ENCODE peak calls at places on chromosomes 6 and 20, in six cellular contexts. T, H, S, P, M and L are unnamed samples.

GRCh38 chr20:3744806-3745685 is 12.6 kb downstream of the HSPA12B start:
- DNase-seq in T (peak), H (peak), S (peak), P (peak), M (no peak), L (peak)

GRCh38 chr6:20877008-20877937 is 343.0 kb downstream of the CDKAL1 start:
- DNase-seq in T (peak), H (no peak), S (no peak), P (no peak), M (peak), L (peak)

GRCh38 chr6:33651947-33652346 is 30.8 kb downstream of the ITPR3 start:
- DNase-seq in T (no peak), H (no peak), S (no peak), P (no peak), M (no peak), L (no peak)

GRCh38 chr6:56902551-56903464 is 52.1 kb upstream of the BEND6 start:
- DNase-seq in T (peak), H (peak), S (peak), P (no peak), M (no peak), L (peak)

GRCh38 chr6:129239825-129240491 is 357.0 kb downstream of the LAMA2 start:
- DNase-seq in T (no peak), H (no peak), S (no peak), P (no peak), M (no peak), L (no peak)

GRCh38 chr20:663315-664090 is 10.5 kb upstream of the SRXN1 start:
- DNase-seq in T (no peak), H (no peak), S (no peak), P (no peak), M (no peak), L (no peak)

GRCh38 chr20:64153861-64154589 is 10.2 kb upstream of the MYT1 start:
- DNase-seq in T (no peak), H (no peak), S (no peak), P (no peak), M (no peak), L (no peak)

GRCh38 chr6:6730831-6731230 is 142.3 kb downstream of the LY86 start:
- DNase-seq in T (no peak), H (no peak), S (no peak), P (no peak), M (no peak), L (no peak)

GRCh38 chr20:2693996-2694471 is 1.5 kb downstream of the EBF4 start:
- DNase-seq in T (no peak), H (peak), S (peak), P (no peak), M (no peak), L (no peak)

GRCh38 chr6:18307006-18307405 is 42.7 kb upstream of the DEK start:
- DNase-seq in T (no peak), H (no peak), S (no peak), P (no peak), M (no peak), L (no peak)

GRCh38 chr6:24545691-24546090 is 50.9 kb downstream of the ALDH5A1 start:
- DNase-seq in T (no peak), H (no peak), S (no peak), P (no peak), M (no peak), L (peak)

GRCh38 chr20:12925214-12925755 is 83.5 kb upstream of the SPTLC3 start:
- DNase-seq in T (peak), H (peak), S (peak), P (no peak), M (peak), L (peak)

GRCh38 chr6:166507809-166508373 is 78.6 kb downstream of the RAMACL start:
- DNase-seq in T (no peak), H (no peak), S (no peak), P (no peak), M (no peak), L (no peak)

GRCh38 chr6:166508726-166509125 is 77.8 kb downstream of the RAMACL start:
- DNase-seq in T (no peak), H (no peak), S (no peak), P (no peak), M (no peak), L (no peak)

GRCh38 chr6:166511316-166511715 is 75.2 kb downstream of the RAMACL start:
- DNase-seq in T (no peak), H (no peak), S (no peak), P (no peak), M (no peak), L (no peak)

GRCh38 chr6:166507380-166507779 is 79.1 kb downstream of the RAMACL start:
- DNase-seq in T (no peak), H (no peak), S (no peak), P (no peak), M (no peak), L (no peak)

GRCh38 chr6:166509193-166509592 is 77.3 kb downstream of the RAMACL start:
- DNase-seq in T (no peak), H (no peak), S (no peak), P (no peak), M (no peak), L (no peak)
- TF ChIP-seq CHD2 in T (no peak), H (no peak), S (no peak), P (no peak), M (no peak), L (no peak)

GRCh38 chr20:53914091-53914860 is 156.1 kb downstream of the BCAS1 start:
- DNase-seq in T (no peak), H (no peak), S (no peak), P (no peak), M (no peak), L (no peak)
- TF ChIP-seq CHD2 in T (no peak), H (no peak), S (no peak), P (no peak), M (no peak), L (no peak)

GRCh38 chr20:32493356-32493755 is 91.8 kb downstream of the NOL4L start:
- DNase-seq in T (no peak), H (no peak), S (no peak), P (no peak), M (no peak), L (no peak)

GRCh38 chr20:32495217-32495565 is 89.9 kb downstream of the NOL4L start:
- DNase-seq in T (no peak), H (no peak), S (no peak), P (no peak), M (no peak), L (no peak)

GRCh38 chr20:32497589-32498224 is 87.4 kb downstream of the NOL4L start:
- DNase-seq in T (no peak), H (no peak), S (no peak), P (no peak), M (no peak), L (no peak)

GRCh38 chr20:32494498-32495216 is 90.5 kb downstream of the NOL4L start:
- DNase-seq in T (no peak), H (no peak), S (no peak), P (no peak), M (no peak), L (no peak)

GRCh38 chr20:32495949-32496348 is 89.2 kb downstream of the NOL4L start:
- DNase-seq in T (no peak), H (no peak), S (no peak), P (no peak), M (no peak), L (no peak)
- TF ChIP-seq CHD2 in T (no peak), H (no peak), S (no peak), P (no peak), M (no peak), L (no peak)

DNA sequence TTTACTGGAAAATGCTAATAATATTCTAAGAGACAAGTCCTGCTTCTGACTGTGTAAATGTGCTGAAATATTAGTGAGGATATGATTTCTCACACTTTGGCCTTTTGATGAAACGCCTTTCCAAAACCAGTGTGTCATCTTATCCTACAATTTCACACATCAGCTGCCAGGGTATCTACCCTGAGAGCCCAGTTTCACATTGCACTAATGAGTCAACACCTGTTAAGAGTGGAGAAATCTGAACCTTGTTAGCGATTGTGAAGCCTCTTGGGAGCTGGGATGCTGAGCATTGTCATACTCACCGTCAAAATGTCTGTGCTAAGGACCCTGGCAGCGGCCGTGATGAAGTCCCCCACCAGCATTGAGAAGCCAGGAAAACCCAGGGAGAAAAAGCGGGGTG is 166.0 kb downstream of the RALGAPA2 start:
- DNase-seq in T (no peak), H (no peak), S (no peak), P (no peak), M (no peak), L (no peak)
- TF ChIP-seq CHD2 in T (no peak), H (no peak), S (no peak), P (no peak), M (no peak), L (no peak)

DNA sequence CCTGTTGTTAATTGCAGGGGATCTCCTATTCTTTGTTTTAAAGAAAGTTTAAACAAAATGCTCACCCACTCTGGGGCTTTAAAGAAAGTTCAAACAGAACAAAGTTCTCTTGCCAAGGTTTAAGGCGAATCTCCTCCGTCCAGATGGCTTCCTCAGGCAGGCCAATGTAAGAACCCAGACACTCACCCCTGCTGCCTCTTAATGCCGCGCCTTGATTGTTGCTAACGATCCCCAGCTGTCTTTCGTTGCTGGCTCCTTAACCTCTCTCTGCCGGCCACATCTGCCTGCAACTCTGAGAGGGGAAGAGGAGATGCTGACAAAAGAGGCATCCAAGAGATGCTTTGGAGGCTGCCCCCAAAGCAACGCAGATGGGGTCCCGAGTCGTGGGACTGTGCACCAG is 235.0 kb upstream of the PRDM1 start:
- DNase-seq in T (no peak), H (no peak), S (no peak), P (no peak), M (no peak), L (no peak)
- TF ChIP-seq CHD2 in T (no peak), H (no peak), S (no peak), P (no peak), M (no peak), L (no peak)

GRCh38 chr6:12160350-12160749 is 129.8 kb upstream of the EDN1 start:
- DNase-seq in T (no peak), H (no peak), S (no peak), P (no peak), M (no peak), L (no peak)
- TF ChIP-seq CHD2 in T (no peak), H (no peak), S (no peak), P (no peak), M (no peak), L (no peak)